ENCODE peak calls at places on chromosome 1, in seven cellular contexts. One of them, this sample, is unnamed.

GRCh38 chr1:1841575-1841991 is 49.3 kb downstream of the GNB1 start:
- DNase-seq in substantia nigra: no peak
- DNase-seq in GM04504: no peak
- DNase-seq in GM13976: no peak
- DNase-seq in stimulated activated CD4-positive, alpha-beta T cell treated with anti-CD3 and anti-CD28 coated beads, Interleukin-4, amount 100 ng/mL, for 24 hours: no peak
- DNase-seq in ELR: no peak
- DNase-seq in kidney glomerular epithelial cell: no peak
- DNase-seq in this sample: no peak

GRCh38 chr1:18539171-18539570 is 58.4 kb downstream of the KLHDC7A start:
- DNase-seq in ELR: no peak
- DNase-seq in stimulated activated CD4-positive, alpha-beta T cell treated with anti-CD3 and anti-CD28 coated beads, Interleukin-4, amount 100 ng/mL, for 24 hours: no peak
- DNase-seq in substantia nigra: no peak
- DNase-seq in GM13976: no peak
- DNase-seq in GM04504: no peak
- DNase-seq in kidney glomerular epithelial cell: no peak
- DNase-seq in this sample: no peak

GRCh38 chr1:168320805-168321577 is 40.3 kb downstream of the TBX19 start:
- DNase-seq in GM13976: no peak
- DNase-seq in stimulated activated CD4-positive, alpha-beta T cell treated with anti-CD3 and anti-CD28 coated beads, Interleukin-4, amount 100 ng/mL, for 24 hours: peak
- DNase-seq in substantia nigra: no peak
- DNase-seq in GM04504: peak
- DNase-seq in kidney glomerular epithelial cell: peak
- DNase-seq in ELR: peak
- DNase-seq in this sample: no peak

GRCh38 chr1:212945056-212945455 is 5.3 kb upstream of the VASH2 start:
- DNase-seq in stimulated activated CD4-positive, alpha-beta T cell treated with anti-CD3 and anti-CD28 coated beads, Interleukin-4, amount 100 ng/mL, for 24 hours: no peak
- DNase-seq in GM13976: no peak
- DNase-seq in kidney glomerular epithelial cell: no peak
- DNase-seq in ELR: no peak
- DNase-seq in GM04504: no peak
- DNase-seq in substantia nigra: no peak
- DNase-seq in this sample: no peak

GRCh38 chr1:234540404-234540762 is 61.4 kb upstream of the TARBP1 start:
- DNase-seq in ELR: no peak
- DNase-seq in stimulated activated CD4-positive, alpha-beta T cell treated with anti-CD3 and anti-CD28 coated beads, Interleukin-4, amount 100 ng/mL, for 24 hours: no peak
- DNase-seq in kidney glomerular epithelial cell: no peak
- DNase-seq in substantia nigra: no peak
- DNase-seq in GM13976: no peak
- DNase-seq in GM04504: no peak
- DNase-seq in this sample: no peak

GRCh38 chr1:59332983-59333382 is 36.1 kb downstream of the FGGY start:
- DNase-seq in substantia nigra: no peak
- DNase-seq in GM13976: no peak
- DNase-seq in kidney glomerular epithelial cell: no peak
- DNase-seq in GM04504: peak
- DNase-seq in stimulated activated CD4-positive, alpha-beta T cell treated with anti-CD3 and anti-CD28 coated beads, Interleukin-4, amount 100 ng/mL, for 24 hours: no peak
- DNase-seq in ELR: peak
- DNase-seq in this sample: no peak

GRCh38 chr1:185297986-185298385 is 19.1 kb downstream of the IVNS1ABP start:
- DNase-seq in GM04504: no peak
- DNase-seq in kidney glomerular epithelial cell: no peak
- DNase-seq in stimulated activated CD4-positive, alpha-beta T cell treated with anti-CD3 and anti-CD28 coated beads, Interleukin-4, amount 100 ng/mL, for 24 hours: no peak
- DNase-seq in GM13976: no peak
- DNase-seq in substantia nigra: no peak
- DNase-seq in ELR: no peak
- DNase-seq in this sample: no peak

GRCh38 chr1:29835486-29836273 is 599.4 kb downstream of the PTPRU start:
- DNase-seq in GM13976: no peak
- DNase-seq in substantia nigra: no peak
- DNase-seq in GM04504: no peak
- DNase-seq in stimulated activated CD4-positive, alpha-beta T cell treated with anti-CD3 and anti-CD28 coated beads, Interleukin-4, amount 100 ng/mL, for 24 hours: no peak
- DNase-seq in ELR: no peak
- DNase-seq in kidney glomerular epithelial cell: no peak
- DNase-seq in this sample: peak

GRCh38 chr1:27519341-27520258 is 29.6 kb upstream of the WASF2 start:
- DNase-seq in stimulated activated CD4-positive, alpha-beta T cell treated with anti-CD3 and anti-CD28 coated beads, Interleukin-4, amount 100 ng/mL, for 24 hours: no peak
- DNase-seq in GM13976: no peak
- DNase-seq in kidney glomerular epithelial cell: peak
- DNase-seq in substantia nigra: no peak
- DNase-seq in ELR: no peak
- DNase-seq in GM04504: no peak
- DNase-seq in this sample: peak

GRCh38 chr1:65434760-65435159 is 14.3 kb downstream of the LEPR start:
- DNase-seq in GM13976: no peak
- DNase-seq in substantia nigra: no peak
- DNase-seq in ELR: no peak
- DNase-seq in kidney glomerular epithelial cell: no peak
- DNase-seq in stimulated activated CD4-positive, alpha-beta T cell treated with anti-CD3 and anti-CD28 coated beads, Interleukin-4, amount 100 ng/mL, for 24 hours: no peak
- DNase-seq in GM04504: no peak
- DNase-seq in this sample: no peak

GRCh38 chr1:56414728-56415224 is 164.6 kb downstream of the PLPP3 start:
- DNase-seq in substantia nigra: no peak
- DNase-seq in GM13976: no peak
- DNase-seq in kidney glomerular epithelial cell: no peak
- DNase-seq in stimulated activated CD4-positive, alpha-beta T cell treated with anti-CD3 and anti-CD28 coated beads, Interleukin-4, amount 100 ng/mL, for 24 hours: no peak
- DNase-seq in GM04504: no peak
- DNase-seq in ELR: no peak
- DNase-seq in this sample: peak

GRCh38 chr1:86388228-86388627 is 7.9 kb downstream of the ODF2L start:
- DNase-seq in kidney glomerular epithelial cell: no peak
- DNase-seq in GM04504: no peak
- DNase-seq in stimulated activated CD4-positive, alpha-beta T cell treated with anti-CD3 and anti-CD28 coated beads, Interleukin-4, amount 100 ng/mL, for 24 hours: no peak
- DNase-seq in GM13976: no peak
- DNase-seq in ELR: no peak
- DNase-seq in substantia nigra: no peak
- DNase-seq in this sample: no peak

GRCh38 chr1:225689882-225690459 is 37.0 kb upstream of the ENAH start:
- DNase-seq in stimulated activated CD4-positive, alpha-beta T cell treated with anti-CD3 and anti-CD28 coated beads, Interleukin-4, amount 100 ng/mL, for 24 hours: no peak
- DNase-seq in GM04504: no peak
- DNase-seq in kidney glomerular epithelial cell: no peak
- DNase-seq in ELR: peak
- DNase-seq in GM13976: no peak
- DNase-seq in substantia nigra: no peak
- DNase-seq in this sample: no peak

GRCh38 chr1:165253818-165254254 is 102.7 kb downstream of the LMX1A start:
- DNase-seq in GM13976: no peak
- DNase-seq in ELR: no peak
- DNase-seq in GM04504: no peak
- DNase-seq in stimulated activated CD4-positive, alpha-beta T cell treated with anti-CD3 and anti-CD28 coated beads, Interleukin-4, amount 100 ng/mL, for 24 hours: no peak
- DNase-seq in kidney glomerular epithelial cell: no peak
- DNase-seq in substantia nigra: no peak
- DNase-seq in this sample: peak

GRCh38 chr1:193794239-193794638 is 607.8 kb upstream of the B3GALT2 start:
- DNase-seq in GM04504: no peak
- DNase-seq in kidney glomerular epithelial cell: no peak
- DNase-seq in GM13976: no peak
- DNase-seq in ELR: peak
- DNase-seq in substantia nigra: no peak
- DNase-seq in stimulated activated CD4-positive, alpha-beta T cell treated with anti-CD3 and anti-CD28 coated beads, Interleukin-4, amount 100 ng/mL, for 24 hours: no peak
- DNase-seq in this sample: peak

GRCh38 chr1:64654519-64655341 is 90.1 kb upstream of the RAVER2 start:
- DNase-seq in kidney glomerular epithelial cell: peak
- DNase-seq in stimulated activated CD4-positive, alpha-beta T cell treated with anti-CD3 and anti-CD28 coated beads, Interleukin-4, amount 100 ng/mL, for 24 hours: no peak
- DNase-seq in ELR: peak
- DNase-seq in substantia nigra: no peak
- DNase-seq in GM13976: no peak
- DNase-seq in GM04504: peak
- DNase-seq in this sample: no peak

GRCh38 chr1:161013104-161013590 is 7.8 kb downstream of the F11R start:
- DNase-seq in GM13976: no peak
- DNase-seq in GM04504: no peak
- DNase-seq in stimulated activated CD4-positive, alpha-beta T cell treated with anti-CD3 and anti-CD28 coated beads, Interleukin-4, amount 100 ng/mL, for 24 hours: no peak
- DNase-seq in ELR: peak
- DNase-seq in substantia nigra: no peak
- DNase-seq in kidney glomerular epithelial cell: no peak
- DNase-seq in this sample: no peak

GRCh38 chr1:206771353-206771722 is 765 bp downstream of the IL19 start:
- DNase-seq in GM13976: no peak
- DNase-seq in substantia nigra: no peak
- DNase-seq in stimulated activated CD4-positive, alpha-beta T cell treated with anti-CD3 and anti-CD28 coated beads, Interleukin-4, amount 100 ng/mL, for 24 hours: no peak
- DNase-seq in ELR: no peak
- DNase-seq in GM04504: no peak
- DNase-seq in kidney glomerular epithelial cell: no peak
- DNase-seq in this sample: no peak

GRCh38 chr1:156245451-156246232 is 2.2 kb downstream of the PAQR6 start:
- DNase-seq in ELR: peak
- DNase-seq in kidney glomerular epithelial cell: no peak
- DNase-seq in GM04504: no peak
- DNase-seq in stimulated activated CD4-positive, alpha-beta T cell treated with anti-CD3 and anti-CD28 coated beads, Interleukin-4, amount 100 ng/mL, for 24 hours: peak
- DNase-seq in GM13976: peak
- DNase-seq in substantia nigra: no peak
- DNase-seq in this sample: peak

GRCh38 chr1:1440941-1441888 is 5.7 kb downstream of the VWA1 start:
- DNase-seq in ELR: peak
- DNase-seq in kidney glomerular epithelial cell: no peak
- DNase-seq in substantia nigra: no peak
- DNase-seq in GM04504: no peak
- DNase-seq in stimulated activated CD4-positive, alpha-beta T cell treated with anti-CD3 and anti-CD28 coated beads, Interleukin-4, amount 100 ng/mL, for 24 hours: peak
- DNase-seq in GM13976: peak
- DNase-seq in this sample: peak

GRCh38 chr1:45824607-45825006 is 21.2 kb downstream of the MAST2 start:
- DNase-seq in substantia nigra: no peak
- DNase-seq in ELR: no peak
- DNase-seq in GM04504: no peak
- DNase-seq in GM13976: no peak
- DNase-seq in kidney glomerular epithelial cell: no peak
- DNase-seq in stimulated activated CD4-positive, alpha-beta T cell treated with anti-CD3 and anti-CD28 coated beads, Interleukin-4, amount 100 ng/mL, for 24 hours: no peak
- DNase-seq in this sample: no peak

GRCh38 chr1:228085287-228085926 is 2.9 kb downstream of the ARF1 start:
- DNase-seq in substantia nigra: no peak
- DNase-seq in kidney glomerular epithelial cell: peak
- DNase-seq in ELR: peak
- DNase-seq in GM04504: peak
- DNase-seq in stimulated activated CD4-positive, alpha-beta T cell treated with anti-CD3 and anti-CD28 coated beads, Interleukin-4, amount 100 ng/mL, for 24 hours: no peak
- DNase-seq in GM13976: no peak
- DNase-seq in this sample: no peak

GRCh38 chr1:89085781-89086180 is 20.8 kb upstream of the GBP1 start:
- DNase-seq in kidney glomerular epithelial cell: peak
- DNase-seq in GM04504: no peak
- DNase-seq in GM13976: peak
- DNase-seq in ELR: peak
- DNase-seq in substantia nigra: no peak
- DNase-seq in stimulated activated CD4-positive, alpha-beta T cell treated with anti-CD3 and anti-CD28 coated beads, Interleukin-4, amount 100 ng/mL, for 24 hours: peak
- DNase-seq in this sample: no peak